ENCODE peak calls at places on chromosomes 3 and 15, in nine cellular contexts. A, B, R, P, E, O, H, J and T are unnamed samples.

GRCh38 chr3:114809668-114810413 is 337.2 kb downstream of the ZBTB20 start:
- DNase-seq in P (no peak), A (no peak), B (no peak), E (peak; percentile 39), R (no peak), O (no peak), J (no peak), H (no peak), T (peak; percentile 82)

GRCh38 chr15:96316953-96317629 is 13.4 kb upstream of the NR2F2 start:
- DNase-seq in B (peak; percentile 54), H (peak; percentile 36), O (no peak), P (no peak), A (no peak), R (peak; percentile 13), E (no peak), J (no peak), T (no peak)

GRCh38 chr3:168052517-168052916 is 43.2 kb downstream of the GOLIM4 start:
- DNase-seq in P (no peak), A (no peak), H (no peak), O (no peak), J (no peak), E (no peak), B (no peak), R (no peak), T (no peak)

GRCh38 chr3:173584834-173585831 is 187.6 kb downstream of the NLGN1 start:
- DNase-seq in R (peak; percentile 39), A (peak; percentile 30), P (peak; percentile 86), E (peak; percentile 65), J (no peak), B (peak; percentile 82), H (peak; percentile 83), O (no peak), T (peak; percentile 11)

GRCh38 chr3:140341213-140341612 is 336.7 kb upstream of the TRIM42 start:
- DNase-seq in A (no peak), B (no peak), R (no peak), J (no peak), H (no peak), P (no peak), E (no peak), O (no peak), T (no peak)

GRCh38 chr3:124492824-124493223 is 237.4 kb upstream of the UMPS start:
- DNase-seq in A (peak; percentile 25), H (no peak), R (peak; percentile 94), B (peak; percentile 76), P (peak; percentile 56), O (peak; percentile 54), E (peak; percentile 76), J (peak; percentile 4), T (peak; percentile 16)

GRCh38 chr3:45607790-45608189 is 13.2 kb downstream of the LIMD1 start:
- DNase-seq in P (peak; percentile 55), O (no peak), B (no peak), E (no peak), R (peak; percentile 91), J (no peak), H (no peak), A (no peak), T (no peak)

GRCh38 chr15:82183121-82184031 is 79.2 kb downstream of the EFL1 start:
- DNase-seq in E (no peak), A (no peak), R (peak; percentile 35), P (peak; percentile 81), B (no peak), J (no peak), O (no peak), H (no peak), T (no peak)

GRCh38 chr3:58202917-58203360 is 7.8 kb downstream of the DNASE1L3 start:
- DNase-seq in P (no peak), A (no peak), O (no peak), J (peak; percentile 10), E (no peak), R (no peak), B (no peak), H (no peak), T (no peak)

GRCh38 chr3:42705039-42705767 is 2.6 kb upstream of the HHATL start:
- DNase-seq in A (peak; percentile 19), B (no peak), J (no peak), H (no peak), R (no peak), P (no peak), E (no peak), O (no peak), T (no peak)

GRCh38 chr15:95325763-95326688 is 1004.5 kb upstream of the NR2F2 start:
- DNase-seq in A (no peak), R (peak; percentile 59), B (no peak), H (no peak), P (no peak), J (no peak), O (no peak), E (no peak), T (no peak)

GRCh38 chr15:70492240-70493177 is 270.8 kb downstream of the UACA start:
- DNase-seq in B (peak; percentile 19), J (peak; percentile 87), O (no peak), H (no peak), R (peak; percentile 88), A (peak; percentile 80), E (peak; percentile 66), P (peak; percentile 94), T (peak; percentile 96)

GRCh38 chr3:27345959-27346865 is 23.0 kb downstream of the NEK10 start:
- DNase-seq in B (no peak), P (no peak), E (no peak), A (no peak), H (no peak), O (no peak), J (no peak), R (peak; percentile 75), T (no peak)

GRCh38 chr3:27345045-27345444 is 24.1 kb downstream of the NEK10 start:
- DNase-seq in A (no peak), P (no peak), O (no peak), R (no peak), J (no peak), H (no peak), E (no peak), B (no peak), T (no peak)

GRCh38 chr3:27345493-27345892 is 23.7 kb downstream of the NEK10 start:
- DNase-seq in H (no peak), E (no peak), A (no peak), P (no peak), R (peak; percentile 48), J (no peak), O (no peak), B (no peak), T (no peak)

GRCh38 chr3:27342279-27342678 is 26.9 kb downstream of the NEK10 start:
- DNase-seq in B (no peak), P (no peak), E (no peak), J (no peak), A (no peak), O (no peak), R (no peak), H (no peak), T (no peak)

GRCh38 chr3:27344192-27344591 is 25.0 kb downstream of the NEK10 start:
- DNase-seq in J (no peak), O (no peak), P (no peak), A (no peak), R (no peak), E (no peak), B (no peak), H (no peak), T (no peak)
- TF ChIP-seq EZH2phosphoT487 in J (no peak), O (no peak), P (no peak), A (no peak), R (no peak), E (no peak), B (no peak), H (no peak), T (no peak)

GRCh38 chr3:146115619-146116018 is 45.4 kb downstream of the PLOD2 start:
- DNase-seq in E (no peak), P (no peak), B (no peak), O (no peak), R (peak; percentile 48), H (no peak), J (no peak), A (no peak), T (no peak)

DNA sequence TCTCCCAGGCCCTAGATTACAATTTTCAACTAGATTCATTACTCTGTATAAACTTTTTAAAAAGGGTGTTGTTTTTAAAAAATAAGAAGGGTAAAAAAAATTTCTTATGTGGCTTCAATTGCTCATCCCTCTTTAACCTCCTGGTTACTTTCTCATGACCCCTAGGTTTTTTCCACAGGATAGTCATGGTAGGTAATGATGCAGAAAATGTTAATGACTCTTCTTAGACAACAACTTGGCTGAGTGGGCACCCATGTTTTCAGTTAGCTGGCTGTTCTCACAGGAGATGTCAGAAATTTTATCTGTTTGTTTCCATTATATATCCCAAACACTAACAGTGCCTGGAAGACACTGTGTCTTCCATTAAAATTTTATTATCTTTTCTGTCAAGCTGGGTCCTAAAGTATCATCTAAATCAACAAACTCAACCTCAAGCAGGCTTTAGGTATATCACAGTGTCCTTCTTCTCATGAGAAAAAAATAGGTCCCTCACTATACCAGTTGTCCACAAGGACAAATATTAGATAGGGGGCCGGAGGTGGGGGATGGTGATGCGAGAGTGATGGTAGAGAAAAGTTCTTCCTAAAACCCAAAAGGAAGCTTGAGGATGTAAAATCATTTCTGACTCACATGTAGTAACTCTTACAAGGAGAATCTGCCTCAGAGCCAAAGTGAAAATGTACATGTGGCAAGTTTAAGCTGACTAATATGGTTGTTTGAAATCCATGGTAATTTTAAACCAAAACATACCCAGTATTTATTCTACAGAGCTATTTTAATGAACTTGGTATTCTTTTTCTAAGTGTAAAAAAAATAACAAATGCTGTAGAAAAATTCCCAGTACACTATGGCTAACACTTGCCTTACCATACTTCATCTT is 43.3 kb downstream of the PLOD2 start:
- DNase-seq in A (no peak), O (no peak), P (peak; percentile 90), R (peak; percentile 27), J (no peak), B (no peak), H (no peak), E (no peak), T (no peak)
- TF ChIP-seq EZH2phosphoT487 in A (no peak), O (no peak), P (no peak), R (no peak), J (no peak), B (no peak), H (no peak), E (no peak), T (no peak)

GRCh38 chr3:129723558-129724324 is 117.3 kb upstream of the PLXND1 start:
- DNase-seq in P (peak; percentile 93), O (no peak), E (peak; percentile 40), R (no peak), A (no peak), J (no peak), B (no peak), H (peak; percentile 18), T (no peak)
- TF ChIP-seq EZH2phosphoT487 in P (no peak), O (no peak), E (no peak), R (no peak), A (no peak), J (no peak), B (no peak), H (no peak), T (no peak)

GRCh38 chr3:104436536-104436935 is 930.2 kb upstream of the ALCAM start:
- DNase-seq in J (no peak), A (no peak), H (no peak), B (no peak), R (no peak), E (no peak), O (no peak), P (no peak), T (no peak)

GRCh38 chr3:104438761-104439160 is 927.9 kb upstream of the ALCAM start:
- DNase-seq in A (no peak), J (no peak), R (no peak), B (peak; percentile 15), P (no peak), O (no peak), H (no peak), E (no peak), T (no peak)

GRCh38 chr3:104437131-104437750 is 929.5 kb upstream of the ALCAM start:
- DNase-seq in R (peak; percentile 72), H (no peak), A (no peak), B (peak; percentile 2), J (no peak), E (peak; percentile 45), P (peak; percentile 69), O (peak; percentile 38), T (no peak)

GRCh38 chr3:104437891-104438290 is 928.8 kb upstream of the ALCAM start:
- DNase-seq in R (peak; percentile 74), B (peak; percentile 38), H (peak; percentile 44), P (peak; percentile 68), E (no peak), O (no peak), A (no peak), J (no peak), T (no peak)
- TF ChIP-seq EZH2phosphoT487 in R (no peak), B (no peak), H (no peak), P (no peak), E (no peak), O (no peak), A (no peak), J (no peak), T (no peak)